ENCODE peak calls at places on chromosome 6, in ten cellular contexts. W, F, H, S, O, C, I, Z, J and T are unnamed samples.

GRCh38 chr6:9121551-9121950 is 686.2 kb upstream of the SLC35B3 start:
- DNase-seq in W (peak), F (no peak), H (no peak), S (no peak), O (no peak), C (no peak), I (peak), Z (no peak), J (no peak), T (no peak)

GRCh38 chr6:113732384-113732966 is 124.7 kb upstream of the MARCKS start:
- DNase-seq in W (peak), F (no peak), H (peak), S (no peak), O (peak), C (no peak), I (no peak), Z (no peak), J (no peak), T (no peak)

GRCh38 chr6:72683797-72684196 is 61.9 kb downstream of the KCNQ5 start:
- DNase-seq in W (no peak), F (no peak), H (no peak), S (no peak), O (no peak), C (no peak), I (no peak), Z (no peak), J (no peak), T (no peak)

GRCh38 chr6:53378208-53378607 is 29.5 kb upstream of the ELOVL5 start:
- DNase-seq in W (no peak), F (no peak), H (no peak), S (no peak), O (no peak), C (no peak), I (no peak), Z (no peak), J (no peak), T (no peak)

GRCh38 chr6:26089272-26089671 is 2.0 kb downstream of the HFE start:
- DNase-seq in W (no peak), F (no peak), H (no peak), S (no peak), O (peak), C (no peak), I (peak), Z (no peak), J (no peak), T (no peak)

GRCh38 chr6:169811072-169811471 is 59.6 kb downstream of the ERMARD start:
- DNase-seq in W (no peak), F (no peak), H (no peak), S (no peak), O (no peak), C (no peak), I (no peak), Z (peak), J (no peak), T (no peak)

GRCh38 chr6:43541774-43542471 is 25.0 kb downstream of the POLR1C start:
- DNase-seq in W (no peak), F (no peak), H (no peak), S (no peak), O (no peak), C (no peak), I (no peak), Z (no peak), J (no peak), T (no peak)

GRCh38 chr6:106477158-106477557 is 116.6 kb downstream of the CRYBG1 start:
- DNase-seq in W (no peak), F (no peak), H (no peak), S (no peak), O (no peak), C (no peak), I (no peak), Z (no peak), J (no peak), T (no peak)

GRCh38 chr6:110552901-110553641 is 76.7 kb upstream of the SLC22A16 start:
- DNase-seq in W (no peak), F (no peak), H (no peak), S (no peak), O (no peak), C (no peak), I (no peak), Z (no peak), J (no peak), T (no peak)

GRCh38 chr6:108650781-108651180 is 90.1 kb downstream of the FOXO3 start:
- DNase-seq in W (peak), F (no peak), H (no peak), S (no peak), O (no peak), C (no peak), I (peak), Z (no peak), J (no peak), T (no peak)

GRCh38 chr6:170101281-170102035 is 189.4 kb downstream of the DLL1 start:
- DNase-seq in W (no peak), F (peak), H (no peak), S (peak), O (peak), C (no peak), I (no peak), Z (no peak), J (no peak), T (no peak)

GRCh38 chr6:110813813-110814487 is 1.3 kb downstream of the CDK19 start:
- DNase-seq in W (no peak), F (no peak), H (peak), S (no peak), O (no peak), C (no peak), I (no peak), Z (no peak), J (no peak), T (peak)

DNA sequence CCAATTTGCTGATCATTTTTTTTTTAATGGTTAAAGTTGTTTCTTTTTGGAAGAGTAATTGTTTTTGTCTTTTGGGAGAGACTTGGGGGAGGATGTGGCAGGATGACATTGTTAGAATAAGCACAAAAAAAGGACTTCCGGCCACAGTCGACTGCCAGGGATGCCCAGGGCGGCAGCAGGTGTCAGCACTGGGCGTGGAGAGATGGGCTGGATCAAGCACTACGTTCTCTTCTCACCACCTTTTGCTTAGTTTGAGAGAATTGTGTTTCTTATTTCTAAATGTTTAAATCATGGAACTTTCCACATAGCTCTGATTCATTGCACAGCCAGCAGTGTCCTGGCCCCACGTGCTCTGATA is 104.6 kb upstream of the FRMD1 start:
- DNase-seq in W (no peak), F (peak), H (no peak), S (no peak), O (no peak), C (no peak), I (no peak), Z (no peak), J (no peak), T (no peak)
- H3K27ac ChIP-seq in W (no peak), F (no peak), H (no peak), S (no peak), O (no peak), C (no peak), I (no peak), Z (no peak), J (no peak), T (no peak)

GRCh38 chr6:156840136-156840535 is 63.0 kb downstream of the ARID1B start:
- DNase-seq in W (no peak), F (no peak), H (no peak), S (no peak), O (no peak), C (no peak), I (peak), Z (no peak), J (no peak), T (no peak)

GRCh38 chr6:156839591-156840001 is 62.4 kb downstream of the ARID1B start:
- DNase-seq in W (peak), F (no peak), H (no peak), S (no peak), O (peak), C (no peak), I (peak), Z (no peak), J (no peak), T (no peak)

GRCh38 chr6:156842598-156843250 is 65.5 kb downstream of the ARID1B start:
- DNase-seq in W (peak), F (no peak), H (no peak), S (no peak), O (no peak), C (no peak), I (peak), Z (no peak), J (no peak), T (no peak)

GRCh38 chr6:156841508-156841907 is 64.3 kb downstream of the ARID1B start:
- DNase-seq in W (no peak), F (no peak), H (no peak), S (no peak), O (no peak), C (no peak), I (no peak), Z (no peak), J (no peak), T (no peak)

DNA sequence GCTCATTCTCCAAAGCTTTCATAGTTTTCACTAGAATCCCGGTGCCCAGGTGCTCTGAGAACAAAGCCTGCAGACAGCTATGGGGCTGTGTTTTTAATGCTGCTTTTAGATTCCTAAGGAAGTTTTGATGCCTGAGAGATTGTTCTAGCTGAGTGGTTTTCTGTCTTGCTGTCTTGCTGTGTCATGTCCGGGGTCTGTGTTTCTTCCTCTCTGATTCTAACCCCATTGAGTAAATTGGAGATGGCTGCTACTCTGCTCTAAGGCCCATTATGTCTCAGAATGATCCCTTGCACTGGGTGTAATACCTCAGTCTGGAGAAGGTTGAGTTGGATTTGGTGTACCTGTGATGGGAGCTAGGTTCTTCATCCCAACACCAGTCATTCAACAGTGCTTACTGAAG is 63.4 kb downstream of the ARID1B start:
- DNase-seq in W (no peak), F (no peak), H (no peak), S (no peak), O (no peak), C (no peak), I (peak), Z (no peak), J (no peak), T (no peak)
- H3K27ac ChIP-seq in W (no peak), F (no peak), H (peak), S (no peak), O (peak), C (no peak), I (peak), Z (no peak), J (no peak), T (peak)

DNA sequence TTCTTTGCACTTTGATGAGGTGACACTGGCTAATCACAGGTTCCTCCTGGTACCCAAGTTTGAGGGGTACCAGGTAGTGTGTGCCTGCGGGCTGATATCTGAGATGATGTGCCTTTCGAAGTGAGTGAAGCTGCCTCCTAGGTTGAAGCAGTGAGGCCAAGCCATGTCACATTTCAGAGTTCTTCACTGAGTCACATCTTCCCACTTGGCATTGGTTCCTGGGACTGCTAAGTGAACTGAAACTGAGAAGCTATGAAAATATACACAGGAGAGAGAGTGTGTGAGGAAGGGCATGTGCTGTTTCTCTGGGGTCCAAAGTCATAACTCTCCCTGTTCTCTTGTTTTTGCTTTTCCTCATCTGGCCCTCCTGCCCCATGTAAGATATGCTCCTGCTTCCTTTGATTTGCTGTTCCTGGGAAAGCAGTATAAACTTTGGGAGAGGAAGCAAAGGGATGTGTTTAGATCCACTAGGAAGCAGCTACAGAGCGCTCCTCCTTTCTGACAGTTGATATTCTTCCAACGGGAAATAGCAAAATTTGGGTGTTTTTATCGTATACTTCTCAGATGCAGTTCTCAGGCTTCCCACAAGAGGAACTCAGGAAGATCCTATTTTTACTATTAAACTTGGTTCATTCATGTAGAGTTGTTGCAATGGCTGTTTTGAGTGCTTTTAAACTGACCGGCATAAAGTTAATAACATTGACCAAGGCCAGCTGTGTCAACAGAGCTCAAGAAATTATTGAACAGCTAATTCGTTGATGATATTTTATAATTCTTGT is 153.7 kb downstream of the MOXD1 start:
- DNase-seq in W (peak), F (no peak), H (no peak), S (no peak), O (no peak), C (no peak), I (peak), Z (no peak), J (no peak), T (no peak)
- H3K27ac ChIP-seq in W (peak), F (no peak), H (peak), S (no peak), O (no peak), C (no peak), I (peak), Z (no peak), J (no peak), T (no peak)

GRCh38 chr6:2134559-2134958 is 110.8 kb downstream of the GMDS start:
- DNase-seq in W (peak), F (no peak), H (no peak), S (no peak), O (no peak), C (no peak), I (no peak), Z (no peak), J (no peak), T (no peak)

GRCh38 chr6:2132416-2132815 is 113.0 kb downstream of the GMDS start:
- DNase-seq in W (peak), F (no peak), H (no peak), S (no peak), O (no peak), C (no peak), I (no peak), Z (no peak), J (no peak), T (no peak)

GRCh38 chr6:2135401-2135800 is 110.0 kb downstream of the GMDS start:
- DNase-seq in W (no peak), F (no peak), H (no peak), S (no peak), O (no peak), C (no peak), I (no peak), Z (no peak), J (no peak), T (no peak)

GRCh38 chr6:2133718-2134310 is 111.6 kb downstream of the GMDS start:
- DNase-seq in W (no peak), F (no peak), H (no peak), S (no peak), O (no peak), C (no peak), I (no peak), Z (no peak), J (no peak), T (no peak)

GRCh38 chr6:2132911-2133310 is 112.5 kb downstream of the GMDS start:
- DNase-seq in W (no peak), F (no peak), H (no peak), S (no peak), O (no peak), C (no peak), I (no peak), Z (no peak), J (no peak), T (no peak)
- H3K27ac ChIP-seq in W (no peak), F (no peak), H (no peak), S (no peak), O (no peak), C (no peak), I (no peak), Z (no peak), J (no peak), T (no peak)

GRCh38 chr6:7769702-7770101 is 43.8 kb downstream of the BMP6 start:
- DNase-seq in W (peak), F (no peak), H (no peak), S (no peak), O (no peak), C (no peak), I (peak), Z (no peak), J (no peak), T (no peak)
- H3K27ac ChIP-seq in W (no peak), F (no peak), H (no peak), S (no peak), O (no peak), C (no peak), I (no peak), Z (no peak), J (no peak), T (no peak)

GRCh38 chr6:69018911-69019310 is 383.8 kb downstream of the ADGRB3 start:
- DNase-seq in W (no peak), F (no peak), H (no peak), S (no peak), O (no peak), C (no peak), I (no peak), Z (no peak), J (no peak), T (no peak)

GRCh38 chr6:69022991-69023390 is 387.9 kb downstream of the ADGRB3 start:
- DNase-seq in W (peak), F (no peak), H (no peak), S (no peak), O (no peak), C (no peak), I (peak), Z (no peak), J (no peak), T (no peak)

GRCh38 chr6:69019832-69020231 is 384.8 kb downstream of the ADGRB3 start:
- DNase-seq in W (peak), F (no peak), H (no peak), S (no peak), O (no peak), C (no peak), I (peak), Z (no peak), J (no peak), T (no peak)
- H3K27ac ChIP-seq in W (no peak), F (no peak), H (no peak), S (no peak), O (no peak), C (no peak), I (no peak), Z (no peak), J (no peak), T (no peak)

DNA sequence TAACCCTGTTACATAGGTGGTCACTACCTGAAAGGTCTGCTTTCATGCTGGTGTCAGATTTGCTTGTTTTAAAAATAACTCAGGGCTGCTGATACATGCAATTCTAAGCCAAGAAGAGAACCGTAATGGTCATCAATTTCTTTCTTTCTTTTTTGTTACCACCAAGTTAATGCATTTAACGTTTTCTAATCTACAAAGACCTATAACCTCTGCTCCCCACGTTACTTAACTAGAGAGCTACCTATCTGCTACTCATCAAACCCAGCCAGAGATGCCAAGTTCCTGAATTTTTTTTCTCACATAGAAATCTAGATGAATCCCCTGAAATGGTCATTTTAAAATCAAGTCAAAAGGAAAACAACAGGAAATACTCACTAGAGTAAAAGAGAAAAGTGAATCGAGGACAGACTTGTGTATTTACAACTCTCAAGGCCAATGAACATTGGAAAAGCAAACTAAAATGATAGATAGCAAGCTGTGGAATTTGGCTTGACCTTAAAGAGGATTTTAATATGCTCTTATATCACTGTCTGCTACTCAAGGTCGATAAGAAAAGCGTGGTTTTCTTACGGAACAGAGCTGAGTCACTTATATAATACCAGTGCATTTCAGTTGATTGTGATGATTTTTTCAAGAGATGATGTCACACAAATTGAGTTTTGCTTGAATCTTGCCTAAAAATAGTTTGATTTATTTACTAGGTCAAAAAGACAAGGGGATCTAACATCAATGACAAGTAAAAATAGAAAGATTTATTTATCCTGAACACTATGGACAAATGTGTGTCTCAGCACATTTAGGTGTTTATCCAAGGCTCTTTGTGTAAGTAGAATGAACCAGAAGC is 67.9 kb downstream of the SGK1 start:
- DNase-seq in W (peak), F (no peak), H (no peak), S (no peak), O (no peak), C (no peak), I (peak), Z (no peak), J (no peak), T (no peak)
- H3K27ac ChIP-seq in W (no peak), F (no peak), H (peak), S (peak), O (peak), C (no peak), I (no peak), Z (no peak), J (no peak), T (no peak)

GRCh38 chr6:34340906-34341480 is 51.5 kb downstream of the NUDT3 start:
- DNase-seq in W (no peak), F (no peak), H (no peak), S (no peak), O (no peak), C (no peak), I (no peak), Z (no peak), J (no peak), T (no peak)
- H3K27ac ChIP-seq in W (peak), F (no peak), H (peak), S (no peak), O (peak), C (no peak), I (no peak), Z (no peak), J (no peak), T (no peak)

DNA sequence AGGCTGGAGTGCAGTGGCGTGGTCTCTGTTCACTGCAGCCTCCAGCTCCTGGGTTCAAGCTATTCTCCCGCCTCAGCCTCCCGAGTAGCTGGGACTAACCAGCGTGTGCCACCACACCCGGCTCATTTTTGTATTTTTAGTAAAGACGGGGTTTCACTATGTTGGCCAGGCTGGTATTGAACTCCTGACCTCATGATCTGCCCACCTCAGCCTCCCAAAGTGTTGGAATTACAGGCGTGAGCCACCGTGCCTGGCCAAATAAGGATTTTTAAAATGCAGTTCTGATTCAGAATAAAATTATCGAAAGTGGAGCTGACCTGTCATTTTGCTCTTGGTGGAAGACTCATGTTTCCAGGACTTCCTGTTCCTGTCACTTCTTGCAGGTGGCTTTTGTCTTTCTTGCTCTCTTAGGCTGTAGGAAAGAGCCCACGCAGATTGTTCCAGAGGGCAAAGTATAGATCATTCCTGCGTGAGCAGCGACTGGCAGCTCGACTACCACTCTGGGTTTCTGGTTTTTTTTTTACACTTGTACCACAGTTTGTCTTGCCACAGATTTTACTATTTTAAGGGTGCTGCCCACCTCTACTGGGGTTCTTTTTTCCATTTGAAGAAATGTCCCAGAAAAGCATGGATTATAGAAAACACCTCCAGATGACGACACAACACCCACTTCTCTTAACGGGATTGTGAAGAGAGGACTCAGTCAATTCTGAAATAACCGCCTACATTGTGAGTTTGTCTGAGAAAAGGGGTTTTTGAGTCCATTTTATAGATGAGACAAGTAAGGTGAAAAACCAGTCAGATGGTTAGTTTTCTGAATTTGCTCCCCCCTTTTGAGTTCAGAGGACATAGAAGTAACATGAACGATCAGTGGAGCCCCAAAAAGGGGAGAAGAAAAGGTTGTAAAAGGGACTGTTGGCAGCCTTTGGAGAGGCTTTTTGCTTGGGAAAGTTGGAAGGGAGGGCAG is 7.5 kb downstream of the JARID2 start:
- DNase-seq in W (no peak), F (no peak), H (no peak), S (no peak), O (no peak), C (no peak), I (no peak), Z (no peak), J (no peak), T (no peak)
- H3K27ac ChIP-seq in W (no peak), F (no peak), H (no peak), S (no peak), O (no peak), C (no peak), I (no peak), Z (no peak), J (peak), T (peak)